ENCODE peak calls at places on chromosomes 12 and 14, in five cellular contexts. One of them, this sample, is unnamed.

GRCh38 chr12:116937640-116938039 is 26.9 kb downstream of the FBXW8 start:
- DNase-seq in HL-60: no peak
- DNase-seq in fibroblast of pulmonary artery: no peak
- DNase-seq in choroid plexus epithelial cell: no peak
- DNase-seq in left ventricle myocardium inferior: no peak
- DNase-seq in this sample: no peak

GRCh38 chr12:120978296-120979219 is at the start of gene HNF1A:
- DNase-seq in left ventricle myocardium inferior: no peak
- DNase-seq in HL-60: no peak
- DNase-seq in fibroblast of pulmonary artery: no peak
- DNase-seq in choroid plexus epithelial cell: no peak
- DNase-seq in this sample: no peak

GRCh38 chr14:71507681-71508080 is 424.5 kb upstream of the RGS6 start:
- DNase-seq in left ventricle myocardium inferior: no peak
- DNase-seq in choroid plexus epithelial cell: no peak
- DNase-seq in fibroblast of pulmonary artery: no peak
- DNase-seq in HL-60: no peak
- DNase-seq in this sample: no peak

GRCh38 chr14:69181491-69181890 is 9.8 kb upstream of the EXD2 start:
- DNase-seq in choroid plexus epithelial cell: no peak
- DNase-seq in HL-60: no peak
- DNase-seq in fibroblast of pulmonary artery: peak; percentile 8
- DNase-seq in left ventricle myocardium inferior: no peak
- DNase-seq in this sample: no peak

GRCh38 chr14:29222671-29223268 is 456.2 kb downstream of the FOXG1 start:
- DNase-seq in HL-60: peak; percentile 3
- DNase-seq in fibroblast of pulmonary artery: peak; percentile 76
- DNase-seq in choroid plexus epithelial cell: peak; percentile 85
- DNase-seq in left ventricle myocardium inferior: no peak
- DNase-seq in this sample: peak; percentile 73

GRCh38 chr12:13455765-13456164 is 259.2 kb downstream of the EMP1 start:
- DNase-seq in HL-60: no peak
- DNase-seq in fibroblast of pulmonary artery: no peak
- DNase-seq in left ventricle myocardium inferior: no peak
- DNase-seq in choroid plexus epithelial cell: no peak
- DNase-seq in this sample: no peak

GRCh38 chr12:52370906-52371608 is 3.8 kb upstream of the KRT85 start:
- DNase-seq in fibroblast of pulmonary artery: peak; percentile 76
- DNase-seq in choroid plexus epithelial cell: peak; percentile 53
- DNase-seq in left ventricle myocardium inferior: peak; percentile 44
- DNase-seq in HL-60: no peak
- DNase-seq in this sample: no peak

GRCh38 chr12:104411826-104412626 is 44.7 kb upstream of the CHST11 start:
- DNase-seq in left ventricle myocardium inferior: no peak
- DNase-seq in HL-60: no peak
- DNase-seq in choroid plexus epithelial cell: no peak
- DNase-seq in fibroblast of pulmonary artery: peak; percentile 39
- DNase-seq in this sample: no peak

GRCh38 chr12:45725631-45726593 is 3.6 kb upstream of the ARID2 start:
- DNase-seq in choroid plexus epithelial cell: peak; percentile 65
- DNase-seq in HL-60: peak; percentile 42
- DNase-seq in left ventricle myocardium inferior: no peak
- DNase-seq in fibroblast of pulmonary artery: peak; percentile 54
- DNase-seq in this sample: peak; percentile 62

GRCh38 chr14:64614992-64615391 is 65.2 kb downstream of the PPP1R36 start:
- DNase-seq in choroid plexus epithelial cell: no peak
- DNase-seq in left ventricle myocardium inferior: no peak
- DNase-seq in HL-60: no peak
- DNase-seq in fibroblast of pulmonary artery: no peak
- DNase-seq in this sample: no peak

GRCh38 chr14:50397461-50398196 is 948 bp upstream of the CDKL1 start:
- DNase-seq in HL-60: peak; percentile 45
- DNase-seq in left ventricle myocardium inferior: no peak
- DNase-seq in fibroblast of pulmonary artery: peak; percentile 21
- DNase-seq in choroid plexus epithelial cell: no peak
- DNase-seq in this sample: peak; percentile 16

GRCh38 chr12:96224219-96224615 is 30.0 kb downstream of the ELK3 start:
- DNase-seq in left ventricle myocardium inferior: no peak
- DNase-seq in HL-60: no peak
- DNase-seq in choroid plexus epithelial cell: no peak
- DNase-seq in fibroblast of pulmonary artery: no peak
- DNase-seq in this sample: peak; percentile 45

GRCh38 chr14:70707138-70708038 is 65.7 kb downstream of the TTC9 start:
- DNase-seq in choroid plexus epithelial cell: peak; percentile 89
- DNase-seq in left ventricle myocardium inferior: no peak
- DNase-seq in HL-60: no peak
- DNase-seq in fibroblast of pulmonary artery: peak; percentile 14
- DNase-seq in this sample: peak; percentile 85

GRCh38 chr14:74582910-74583581 is 29.0 kb downstream of the LTBP2 start:
- DNase-seq in choroid plexus epithelial cell: peak; percentile 47
- DNase-seq in left ventricle myocardium inferior: peak; percentile 58
- DNase-seq in fibroblast of pulmonary artery: peak; percentile 78
- DNase-seq in HL-60: no peak
- DNase-seq in this sample: no peak

GRCh38 chr12:76764856-76765255 is 941 bp downstream of the ZDHHC17 start:
- DNase-seq in left ventricle myocardium inferior: no peak
- DNase-seq in choroid plexus epithelial cell: peak; percentile 41
- DNase-seq in fibroblast of pulmonary artery: peak; percentile 18
- DNase-seq in HL-60: no peak
- DNase-seq in this sample: peak; percentile 30

GRCh38 chr12:22100952-22101748 is 55.1 kb downstream of the CMAS start:
- DNase-seq in choroid plexus epithelial cell: peak; percentile 85
- DNase-seq in left ventricle myocardium inferior: no peak
- DNase-seq in HL-60: peak; percentile 71
- DNase-seq in fibroblast of pulmonary artery: peak; percentile 85
- DNase-seq in this sample: peak; percentile 70

GRCh38 chr12:76784600-76785051 is 20.7 kb downstream of the ZDHHC17 start:
- DNase-seq in left ventricle myocardium inferior: no peak
- DNase-seq in HL-60: no peak
- DNase-seq in fibroblast of pulmonary artery: peak; percentile 67
- DNase-seq in choroid plexus epithelial cell: peak; percentile 60
- DNase-seq in this sample: peak; percentile 64

GRCh38 chr14:50951032-50951431 is 6.7 kb upstream of the PYGL start:
- DNase-seq in fibroblast of pulmonary artery: no peak
- DNase-seq in left ventricle myocardium inferior: no peak
- DNase-seq in HL-60: no peak
- DNase-seq in choroid plexus epithelial cell: no peak
- DNase-seq in this sample: no peak

GRCh38 chr12:32548691-32549412 is 130.2 kb upstream of the DNM1L start:
- DNase-seq in HL-60: no peak
- DNase-seq in left ventricle myocardium inferior: no peak
- DNase-seq in fibroblast of pulmonary artery: peak; percentile 63
- DNase-seq in choroid plexus epithelial cell: peak; percentile 95
- DNase-seq in this sample: peak; percentile 95

GRCh38 chr14:75205586-75205985 is 29.2 kb upstream of the TMED10 start:
- DNase-seq in fibroblast of pulmonary artery: peak; percentile 78
- DNase-seq in left ventricle myocardium inferior: no peak
- DNase-seq in choroid plexus epithelial cell: peak; percentile 30
- DNase-seq in HL-60: peak; percentile 13
- DNase-seq in this sample: peak; percentile 45

GRCh38 chr12:3137268-3137761 is 60.1 kb downstream of the TSPAN9 start:
- DNase-seq in HL-60: no peak
- DNase-seq in left ventricle myocardium inferior: peak; percentile 76
- DNase-seq in fibroblast of pulmonary artery: peak; percentile 60
- DNase-seq in choroid plexus epithelial cell: peak; percentile 61
- DNase-seq in this sample: peak; percentile 61

GRCh38 chr12:89166525-89166934 is 185.8 kb downstream of the DUSP6 start:
- DNase-seq in choroid plexus epithelial cell: peak; percentile 83
- DNase-seq in HL-60: peak; percentile 53
- DNase-seq in fibroblast of pulmonary artery: peak; percentile 87
- DNase-seq in left ventricle myocardium inferior: no peak
- DNase-seq in this sample: peak; percentile 85

GRCh38 chr12:104485651-104486341 is 29.0 kb downstream of the CHST11 start:
- DNase-seq in HL-60: peak; percentile 56
- DNase-seq in left ventricle myocardium inferior: no peak
- DNase-seq in choroid plexus epithelial cell: no peak
- DNase-seq in fibroblast of pulmonary artery: no peak
- DNase-seq in this sample: no peak

GRCh38 chr12:123269980-123270379 is 1.7 kb downstream of the CDK2AP1 start:
- DNase-seq in choroid plexus epithelial cell: no peak
- DNase-seq in left ventricle myocardium inferior: no peak
- DNase-seq in HL-60: no peak
- DNase-seq in fibroblast of pulmonary artery: no peak
- DNase-seq in this sample: no peak

GRCh38 chr14:96039633-96040311 is 610 bp downstream of the C14orf132 start:
- DNase-seq in fibroblast of pulmonary artery: peak; percentile 28
- DNase-seq in HL-60: no peak
- DNase-seq in choroid plexus epithelial cell: peak; percentile 50
- DNase-seq in left ventricle myocardium inferior: no peak
- DNase-seq in this sample: peak; percentile 43
- TF ChIP-seq CTCF in fibroblast of pulmonary artery: no peak
- TF ChIP-seq CTCF in HL-60: no peak
- TF ChIP-seq CTCF in choroid plexus epithelial cell: peak; percentile 25
- TF ChIP-seq CTCF in left ventricle myocardium inferior: no peak
- TF ChIP-seq CTCF in this sample: peak; percentile 37

GRCh38 chr12:110355080-110355479 is 48.4 kb downstream of the ANAPC7 start:
- DNase-seq in choroid plexus epithelial cell: peak; percentile 36
- DNase-seq in HL-60: no peak
- DNase-seq in fibroblast of pulmonary artery: no peak
- DNase-seq in left ventricle myocardium inferior: no peak
- DNase-seq in this sample: no peak
- TF ChIP-seq CTCF in choroid plexus epithelial cell: peak; percentile 64
- TF ChIP-seq CTCF in HL-60: no peak
- TF ChIP-seq CTCF in fibroblast of pulmonary artery: peak; percentile 26
- TF ChIP-seq CTCF in left ventricle myocardium inferior: peak; percentile 45
- TF ChIP-seq CTCF in this sample: peak; percentile 47

GRCh38 chr12:5969974-5970690 is 25.1 kb upstream of the ANO2 start:
- DNase-seq in choroid plexus epithelial cell: no peak
- DNase-seq in fibroblast of pulmonary artery: no peak
- DNase-seq in left ventricle myocardium inferior: no peak
- DNase-seq in HL-60: no peak
- DNase-seq in this sample: no peak
- TF ChIP-seq CTCF in choroid plexus epithelial cell: peak; percentile 15
- TF ChIP-seq CTCF in fibroblast of pulmonary artery: no peak
- TF ChIP-seq CTCF in left ventricle myocardium inferior: no peak
- TF ChIP-seq CTCF in HL-60: no peak
- TF ChIP-seq CTCF in this sample: no peak

GRCh38 chr12:71639341-71639760 is 24.3 kb downstream of the ZFC3H1 start:
- DNase-seq in fibroblast of pulmonary artery: no peak
- DNase-seq in left ventricle myocardium inferior: no peak
- DNase-seq in choroid plexus epithelial cell: no peak
- DNase-seq in HL-60: no peak
- DNase-seq in this sample: no peak
- TF ChIP-seq CTCF in fibroblast of pulmonary artery: peak; percentile 22
- TF ChIP-seq CTCF in left ventricle myocardium inferior: no peak
- TF ChIP-seq CTCF in choroid plexus epithelial cell: peak; percentile 21
- TF ChIP-seq CTCF in HL-60: no peak
- TF ChIP-seq CTCF in this sample: peak; percentile 7

GRCh38 chr14:30283822-30284446 is 275.0 kb upstream of the G2E3 start:
- DNase-seq in choroid plexus epithelial cell: peak; percentile 83
- DNase-seq in left ventricle myocardium inferior: no peak
- DNase-seq in HL-60: peak; percentile 29
- DNase-seq in fibroblast of pulmonary artery: peak; percentile 65
- DNase-seq in this sample: peak; percentile 66
- TF ChIP-seq CTCF in choroid plexus epithelial cell: peak; percentile 95
- TF ChIP-seq CTCF in left ventricle myocardium inferior: peak; percentile 56
- TF ChIP-seq CTCF in HL-60: peak; percentile 58
- TF ChIP-seq CTCF in fibroblast of pulmonary artery: peak; percentile 97
- TF ChIP-seq CTCF in this sample: peak; percentile 96

GRCh38 chr14:22984959-22985658 is 2.8 kb upstream of the AJUBA start:
- DNase-seq in fibroblast of pulmonary artery: no peak
- DNase-seq in left ventricle myocardium inferior: no peak
- DNase-seq in choroid plexus epithelial cell: no peak
- DNase-seq in HL-60: no peak
- DNase-seq in this sample: no peak

GRCh38 chr14:22987291-22987690 is 4.9 kb upstream of the AJUBA start:
- DNase-seq in left ventricle myocardium inferior: no peak
- DNase-seq in fibroblast of pulmonary artery: no peak
- DNase-seq in choroid plexus epithelial cell: no peak
- DNase-seq in HL-60: no peak
- DNase-seq in this sample: no peak

GRCh38 chr14:22982477-22983245 is at the start of gene AJUBA:
- DNase-seq in HL-60: peak; percentile 88
- DNase-seq in fibroblast of pulmonary artery: peak; percentile 92
- DNase-seq in choroid plexus epithelial cell: peak; percentile 91
- DNase-seq in left ventricle myocardium inferior: peak; percentile 93
- DNase-seq in this sample: peak; percentile 93

GRCh38 chr14:22986508-22987054 is 4.2 kb upstream of the AJUBA start:
- DNase-seq in left ventricle myocardium inferior: peak; percentile 83
- DNase-seq in fibroblast of pulmonary artery: peak; percentile 93
- DNase-seq in choroid plexus epithelial cell: peak; percentile 95
- DNase-seq in HL-60: peak; percentile 89
- DNase-seq in this sample: peak; percentile 85

DNA sequence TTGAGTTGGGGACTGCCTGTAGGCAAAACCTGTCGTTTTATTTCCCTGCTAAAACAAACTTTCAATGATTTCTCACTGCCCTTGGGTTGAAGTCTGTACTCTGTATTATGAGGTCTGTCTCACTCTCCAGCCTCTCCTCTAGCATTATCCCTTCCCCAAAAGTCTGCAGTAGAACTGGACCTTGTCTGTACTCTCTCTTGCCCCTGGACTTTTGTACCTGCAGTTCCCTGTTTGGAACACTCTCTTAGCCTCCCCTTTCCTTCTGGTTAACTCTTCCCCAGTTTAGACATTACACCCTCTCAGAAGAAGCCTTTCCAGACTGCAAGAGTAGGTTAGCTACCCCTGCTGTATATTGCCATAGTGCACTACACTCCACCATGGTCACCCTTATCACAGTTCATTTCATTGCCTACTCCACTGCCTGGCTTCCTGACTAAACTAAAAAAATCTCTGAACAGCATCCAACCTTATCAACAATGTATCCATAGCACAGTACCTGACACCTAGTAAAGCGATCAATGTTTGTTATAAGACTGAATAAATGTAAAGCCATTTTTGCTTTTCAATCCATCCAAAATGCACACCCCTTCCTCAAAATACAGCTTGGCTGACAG is 3.6 kb upstream of the AJUBA start:
- DNase-seq in left ventricle myocardium inferior: no peak
- DNase-seq in choroid plexus epithelial cell: no peak
- DNase-seq in fibroblast of pulmonary artery: no peak
- DNase-seq in HL-60: no peak
- DNase-seq in this sample: no peak
- TF ChIP-seq CTCF in left ventricle myocardium inferior: no peak
- TF ChIP-seq CTCF in choroid plexus epithelial cell: no peak
- TF ChIP-seq CTCF in fibroblast of pulmonary artery: no peak
- TF ChIP-seq CTCF in HL-60: no peak
- TF ChIP-seq CTCF in this sample: no peak

This sample was measured in astrocyte of the spinal cord.